ENCODE peak calls at places on chromosomes 3 and 15, in six cellular contexts. One of them, this sample, is unnamed. For H3K4me1, the result is how much of the 10 kb centered on the place peaks cover.

GRCh38 chr15:41954036-41954435 is 18.3 kb downstream of the EHD4 start:
- DNase-seq in heart left ventricle: no peak
- DNase-seq in tibial nerve: no peak
- DNase-seq in mammary epithelial cell: no peak
- DNase-seq in CD4-positive, alpha-beta memory T cell: no peak
- DNase-seq in A549: no peak
- DNase-seq in this sample: no peak

GRCh38 chr3:113111308-113111707 is 100.0 kb upstream of the BOC start:
- DNase-seq in heart left ventricle: no peak
- DNase-seq in tibial nerve: no peak
- DNase-seq in mammary epithelial cell: peak
- DNase-seq in CD4-positive, alpha-beta memory T cell: peak
- DNase-seq in A549: no peak
- DNase-seq in this sample: no peak

GRCh38 chr15:43433661-43434303 is 59.2 kb downstream of the TP53BP1 start:
- DNase-seq in heart left ventricle: no peak
- DNase-seq in tibial nerve: no peak
- DNase-seq in mammary epithelial cell: no peak
- DNase-seq in CD4-positive, alpha-beta memory T cell: no peak
- DNase-seq in A549: no peak
- DNase-seq in this sample: no peak

GRCh38 chr3:9028134-9028533 is 64.9 kb upstream of the RAD18 start:
- DNase-seq in heart left ventricle: peak
- DNase-seq in tibial nerve: peak
- DNase-seq in mammary epithelial cell: no peak
- DNase-seq in CD4-positive, alpha-beta memory T cell: no peak
- DNase-seq in A549: no peak
- DNase-seq in this sample: peak

GRCh38 chr3:30435950-30436349 is 170.5 kb upstream of the TGFBR2 start:
- DNase-seq in heart left ventricle: no peak
- DNase-seq in tibial nerve: no peak
- DNase-seq in mammary epithelial cell: no peak
- DNase-seq in CD4-positive, alpha-beta memory T cell: peak
- DNase-seq in A549: no peak
- DNase-seq in this sample: no peak

GRCh38 chr15:63519548-63520178 is 15.3 kb downstream of the USP3 start:
- DNase-seq in heart left ventricle: no peak
- DNase-seq in tibial nerve: no peak
- DNase-seq in mammary epithelial cell: no peak
- DNase-seq in CD4-positive, alpha-beta memory T cell: no peak
- DNase-seq in A549: no peak
- DNase-seq in this sample: peak

GRCh38 chr15:64571857-64572291 is 111.5 kb downstream of the ZNF609 start:
- DNase-seq in heart left ventricle: no peak
- DNase-seq in tibial nerve: no peak
- DNase-seq in mammary epithelial cell: no peak
- DNase-seq in CD4-positive, alpha-beta memory T cell: no peak
- DNase-seq in A549: no peak
- DNase-seq in this sample: no peak

GRCh38 chr3:154132777-154133375 is 11.7 kb downstream of the ARHGEF26 start:
- DNase-seq in heart left ventricle: no peak
- DNase-seq in tibial nerve: no peak
- DNase-seq in mammary epithelial cell: peak
- DNase-seq in CD4-positive, alpha-beta memory T cell: no peak
- DNase-seq in A549: no peak
- DNase-seq in this sample: no peak

GRCh38 chr3:50227390-50228183 is 8.4 kb upstream of the GNAI2 start:
- DNase-seq in heart left ventricle: peak
- DNase-seq in tibial nerve: peak
- DNase-seq in mammary epithelial cell: peak
- DNase-seq in CD4-positive, alpha-beta memory T cell: peak
- DNase-seq in A549: peak
- DNase-seq in this sample: peak

GRCh38 chr3:148710665-148711064 is 13.0 kb downstream of the AGTR1 start:
- DNase-seq in heart left ventricle: no peak
- DNase-seq in tibial nerve: no peak
- DNase-seq in mammary epithelial cell: no peak
- DNase-seq in CD4-positive, alpha-beta memory T cell: no peak
- DNase-seq in A549: no peak
- DNase-seq in this sample: no peak

GRCh38 chr3:52225452-52226228 is at the start of gene TLR9:
- DNase-seq in heart left ventricle: no peak
- DNase-seq in tibial nerve: no peak
- DNase-seq in mammary epithelial cell: no peak
- DNase-seq in CD4-positive, alpha-beta memory T cell: no peak
- DNase-seq in A549: no peak
- DNase-seq in this sample: no peak

GRCh38 chr15:29139540-29140459 is 129.8 kb downstream of the NSMCE3 start:
- DNase-seq in heart left ventricle: no peak
- DNase-seq in tibial nerve: no peak
- DNase-seq in mammary epithelial cell: no peak
- DNase-seq in CD4-positive, alpha-beta memory T cell: peak
- DNase-seq in A549: peak
- DNase-seq in this sample: peak

GRCh38 chr3:185646382-185647133 is 60.5 kb downstream of the SENP2 start:
- DNase-seq in heart left ventricle: no peak
- DNase-seq in tibial nerve: no peak
- DNase-seq in mammary epithelial cell: no peak
- DNase-seq in CD4-positive, alpha-beta memory T cell: no peak
- DNase-seq in A549: no peak
- DNase-seq in this sample: no peak

GRCh38 chr3:108428580-108428979 is 81.8 kb downstream of the MYH15 start:
- DNase-seq in heart left ventricle: no peak
- DNase-seq in tibial nerve: no peak
- DNase-seq in mammary epithelial cell: no peak
- DNase-seq in CD4-positive, alpha-beta memory T cell: no peak
- DNase-seq in A549: no peak
- DNase-seq in this sample: no peak

GRCh38 chr3:24161841-24162240 is 216.8 kb downstream of the NR1D2 start:
- DNase-seq in heart left ventricle: no peak
- DNase-seq in tibial nerve: no peak
- DNase-seq in mammary epithelial cell: no peak
- DNase-seq in CD4-positive, alpha-beta memory T cell: no peak
- DNase-seq in A549: no peak
- DNase-seq in this sample: no peak

GRCh38 chr3:159763466-159764210 is 225.0 kb upstream of the IL12A start:
- DNase-seq in heart left ventricle: peak
- DNase-seq in tibial nerve: peak
- DNase-seq in mammary epithelial cell: peak
- DNase-seq in CD4-positive, alpha-beta memory T cell: no peak
- DNase-seq in A549: peak
- DNase-seq in this sample: peak

GRCh38 chr3:55409802-55410201 is 77.3 kb downstream of the WNT5A start:
- DNase-seq in heart left ventricle: no peak
- DNase-seq in tibial nerve: no peak
- DNase-seq in mammary epithelial cell: no peak
- DNase-seq in CD4-positive, alpha-beta memory T cell: no peak
- DNase-seq in A549: no peak
- DNase-seq in this sample: no peak

GRCh38 chr15:25093455-25094029 is 138.8 kb downstream of the SNRPN start:
- DNase-seq in heart left ventricle: no peak
- DNase-seq in tibial nerve: no peak
- DNase-seq in mammary epithelial cell: no peak
- DNase-seq in CD4-positive, alpha-beta memory T cell: no peak
- DNase-seq in A549: no peak
- DNase-seq in this sample: no peak

GRCh38 chr3:14847613-14848541 is 29.1 kb downstream of the FGD5 start:
- DNase-seq in heart left ventricle: peak
- DNase-seq in tibial nerve: no peak
- DNase-seq in mammary epithelial cell: no peak
- DNase-seq in CD4-positive, alpha-beta memory T cell: no peak
- DNase-seq in A549: peak
- DNase-seq in this sample: no peak

GRCh38 chr3:41711656-41712055 is 250.2 kb downstream of the ULK4 start:
- DNase-seq in heart left ventricle: no peak
- DNase-seq in tibial nerve: no peak
- DNase-seq in mammary epithelial cell: no peak
- DNase-seq in CD4-positive, alpha-beta memory T cell: no peak
- DNase-seq in A549: no peak
- DNase-seq in this sample: no peak

GRCh38 chr15:70025413-70026296 is 72.1 kb downstream of the TLE3 start:
- DNase-seq in heart left ventricle: no peak
- DNase-seq in tibial nerve: no peak
- DNase-seq in mammary epithelial cell: no peak
- DNase-seq in CD4-positive, alpha-beta memory T cell: no peak
- DNase-seq in A549: no peak
- DNase-seq in this sample: peak

GRCh38 chr3:185561958-185562357 is 9.6 kb upstream of the LIPH start:
- DNase-seq in heart left ventricle: no peak
- DNase-seq in tibial nerve: no peak
- DNase-seq in mammary epithelial cell: no peak
- DNase-seq in CD4-positive, alpha-beta memory T cell: no peak
- DNase-seq in A549: no peak
- DNase-seq in this sample: peak

GRCh38 chr3:194617827-194618226 is 15.4 kb downstream of the TMEM44 start:
- DNase-seq in heart left ventricle: no peak
- DNase-seq in tibial nerve: no peak
- DNase-seq in mammary epithelial cell: peak
- DNase-seq in CD4-positive, alpha-beta memory T cell: no peak
- DNase-seq in A549: no peak
- DNase-seq in this sample: no peak

GRCh38 chr15:32717290-32718081 is at the start of gene GREM1:
- DNase-seq in heart left ventricle: no peak
- DNase-seq in tibial nerve: no peak
- DNase-seq in mammary epithelial cell: no peak
- DNase-seq in CD4-positive, alpha-beta memory T cell: no peak
- DNase-seq in A549: no peak
- DNase-seq in this sample: peak

GRCh38 chr15:53446376-53446775 is 313.1 kb downstream of the WDR72 start:
- DNase-seq in heart left ventricle: no peak
- DNase-seq in tibial nerve: no peak
- DNase-seq in mammary epithelial cell: no peak
- DNase-seq in CD4-positive, alpha-beta memory T cell: no peak
- DNase-seq in A549: no peak
- DNase-seq in this sample: no peak

GRCh38 chr3:177932750-177933660 is 603.2 kb upstream of the KCNMB2 start:
- DNase-seq in heart left ventricle: no peak
- DNase-seq in tibial nerve: no peak
- DNase-seq in mammary epithelial cell: no peak
- DNase-seq in CD4-positive, alpha-beta memory T cell: no peak
- DNase-seq in A549: no peak
- DNase-seq in this sample: no peak

GRCh38 chr3:177931346-177931745 is 604.9 kb upstream of the KCNMB2 start:
- DNase-seq in heart left ventricle: no peak
- DNase-seq in tibial nerve: no peak
- DNase-seq in mammary epithelial cell: no peak
- DNase-seq in CD4-positive, alpha-beta memory T cell: no peak
- DNase-seq in A549: no peak
- DNase-seq in this sample: no peak

GRCh38 chr3:177935008-177935407 is 601.2 kb upstream of the KCNMB2 start:
- DNase-seq in heart left ventricle: no peak
- DNase-seq in tibial nerve: no peak
- DNase-seq in mammary epithelial cell: no peak
- DNase-seq in CD4-positive, alpha-beta memory T cell: no peak
- DNase-seq in A549: peak
- DNase-seq in this sample: no peak

GRCh38 chr3:177932346-177932745 is 603.9 kb upstream of the KCNMB2 start:
- DNase-seq in heart left ventricle: no peak
- DNase-seq in tibial nerve: no peak
- DNase-seq in mammary epithelial cell: no peak
- DNase-seq in CD4-positive, alpha-beta memory T cell: no peak
- DNase-seq in A549: no peak
- DNase-seq in this sample: no peak

GRCh38 chr3:177934001-177934891 is 602.0 kb upstream of the KCNMB2 start:
- DNase-seq in heart left ventricle: no peak
- DNase-seq in tibial nerve: peak
- DNase-seq in mammary epithelial cell: no peak
- DNase-seq in CD4-positive, alpha-beta memory T cell: no peak
- DNase-seq in A549: peak
- DNase-seq in this sample: peak
- H3K4me1 ChIP-seq in heart left ventricle: under half
- H3K4me1 ChIP-seq in tibial nerve: under half
- H3K4me1 ChIP-seq in mammary epithelial cell: under half
- H3K4me1 ChIP-seq in CD4-positive, alpha-beta memory T cell: under half
- H3K4me1 ChIP-seq in A549: under half
- H3K4me1 ChIP-seq in this sample: under half

GRCh38 chr3:192918275-192918588 is 576 bp upstream of the MB21D2 start:
- DNase-seq in heart left ventricle: no peak
- DNase-seq in tibial nerve: no peak
- DNase-seq in mammary epithelial cell: no peak
- DNase-seq in CD4-positive, alpha-beta memory T cell: no peak
- DNase-seq in A549: no peak
- DNase-seq in this sample: no peak
- H3K27ac ChIP-seq in heart left ventricle: peak
- H3K27ac ChIP-seq in tibial nerve: peak
- H3K27ac ChIP-seq in mammary epithelial cell: peak
- H3K27ac ChIP-seq in CD4-positive, alpha-beta memory T cell: peak
- H3K27ac ChIP-seq in A549: peak
- H3K27ac ChIP-seq in this sample: peak

GRCh38 chr3:12147263-12147780 is 11.4 kb downstream of the TIMP4 start:
- DNase-seq in heart left ventricle: no peak
- DNase-seq in tibial nerve: no peak
- DNase-seq in mammary epithelial cell: no peak
- DNase-seq in CD4-positive, alpha-beta memory T cell: no peak
- DNase-seq in A549: no peak
- DNase-seq in this sample: no peak
- H3K4me3 ChIP-seq in heart left ventricle: no peak
- H3K4me3 ChIP-seq in tibial nerve: no peak
- H3K4me3 ChIP-seq in mammary epithelial cell: no peak
- H3K4me3 ChIP-seq in CD4-positive, alpha-beta memory T cell: no peak
- H3K4me3 ChIP-seq in A549: no peak
- H3K4me3 ChIP-seq in this sample: no peak

GRCh38 chr15:67018451-67018850 is 47.0 kb upstream of the SMAD3 start:
- DNase-seq in heart left ventricle: no peak
- DNase-seq in tibial nerve: no peak
- DNase-seq in mammary epithelial cell: no peak
- DNase-seq in CD4-positive, alpha-beta memory T cell: no peak
- DNase-seq in A549: no peak
- DNase-seq in this sample: no peak

GRCh38 chr15:67018026-67018425 is 47.4 kb upstream of the SMAD3 start:
- DNase-seq in heart left ventricle: no peak
- DNase-seq in tibial nerve: no peak
- DNase-seq in mammary epithelial cell: no peak
- DNase-seq in CD4-positive, alpha-beta memory T cell: no peak
- DNase-seq in A549: no peak
- DNase-seq in this sample: no peak

GRCh38 chr15:67019069-67019468 is 46.3 kb upstream of the SMAD3 start:
- DNase-seq in heart left ventricle: no peak
- DNase-seq in tibial nerve: no peak
- DNase-seq in mammary epithelial cell: no peak
- DNase-seq in CD4-positive, alpha-beta memory T cell: no peak
- DNase-seq in A549: no peak
- DNase-seq in this sample: no peak

GRCh38 chr15:67019886-67020520 is 45.4 kb upstream of the SMAD3 start:
- DNase-seq in heart left ventricle: no peak
- DNase-seq in tibial nerve: no peak
- DNase-seq in mammary epithelial cell: no peak
- DNase-seq in CD4-positive, alpha-beta memory T cell: no peak
- DNase-seq in A549: no peak
- DNase-seq in this sample: no peak

DNA sequence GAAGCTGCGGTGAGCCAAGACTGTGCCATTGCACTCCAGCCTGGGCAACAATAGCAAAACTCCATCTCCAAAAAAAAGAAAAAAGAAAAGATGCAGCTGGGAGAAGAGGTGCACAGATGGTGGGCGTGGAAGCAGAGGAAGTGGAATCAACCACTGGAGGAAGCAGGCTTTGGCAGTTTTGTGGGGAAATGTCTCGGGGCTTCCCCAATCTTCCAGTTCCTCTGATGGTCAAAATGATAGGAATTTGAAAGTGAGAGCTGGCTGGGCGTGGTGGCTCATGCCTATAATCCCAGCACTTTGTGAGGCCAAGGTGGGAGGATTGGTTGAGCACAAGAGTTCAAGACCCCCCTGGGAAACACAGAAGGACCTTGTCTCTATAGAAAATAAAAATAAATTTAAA is 48.1 kb upstream of the SMAD3 start:
- DNase-seq in heart left ventricle: no peak
- DNase-seq in tibial nerve: no peak
- DNase-seq in mammary epithelial cell: no peak
- DNase-seq in CD4-positive, alpha-beta memory T cell: no peak
- DNase-seq in A549: no peak
- DNase-seq in this sample: no peak
- H3K4me1 ChIP-seq in heart left ventricle: under half
- H3K4me1 ChIP-seq in tibial nerve: under half
- H3K4me1 ChIP-seq in mammary epithelial cell: under half
- H3K4me1 ChIP-seq in CD4-positive, alpha-beta memory T cell: under half
- H3K4me1 ChIP-seq in A549: under half
- H3K4me1 ChIP-seq in this sample: under half

This sample was measured in testis.